ENCODE peak calls at places on chromosomes 12 and 14, in seven cellular contexts. E is ELR, J is HAP-1, K is IMR-90, T is glutamatergic neuron, Y is lung, A is spleen. U is an unnamed sample.
A peak's percentile ranks its signal among the peaks of the same experiment; 100 is the strongest.

GRCh38 chr12:68317047-68317667 is 15.0 kb downstream of the MDM1 start:
- DNase-seq in E (peak; percentile 72), J (peak; percentile 48), K (peak; percentile 68), A (no peak), T (no peak), Y (no peak), U (peak; percentile 20)

GRCh38 chr12:66942741-66943465 is 264.0 kb upstream of the GRIP1 start:
- DNase-seq in J (no peak), K (no peak), A (no peak), Y (no peak), E (peak; percentile 2), T (no peak), U (no peak)

GRCh38 chr12:65725376-65725775 is 98.9 kb upstream of the HMGA2 start:
- DNase-seq in E (peak; percentile 67), K (peak; percentile 46), T (no peak), A (no peak), Y (no peak), J (no peak), U (no peak)

GRCh38 chr12:58415716-58416115 is 474.3 kb downstream of the ATP23 start:
- DNase-seq in Y (no peak), E (no peak), K (no peak), J (peak; percentile 5), A (no peak), T (no peak), U (no peak)

GRCh38 chr12:52400906-52401305 is 5.2 kb downstream of the KRT82 start:
- DNase-seq in E (no peak), J (no peak), A (peak; percentile 52), T (no peak), Y (no peak), K (no peak), U (no peak)

GRCh38 chr12:28966049-28966778 is 182.9 kb upstream of the FAR2 start:
- DNase-seq in K (peak; percentile 20), J (no peak), T (no peak), Y (peak; percentile 59), E (no peak), A (no peak), U (no peak)

GRCh38 chr12:109994262-109995175 is 1.6 kb downstream of the GIT2 start:
- DNase-seq in Y (no peak), K (no peak), J (no peak), A (no peak), E (peak; percentile 57), T (no peak), U (no peak)

GRCh38 chr12:132094269-132094891 is 49.7 kb downstream of the DDX51 start:
- DNase-seq in K (no peak), A (no peak), Y (no peak), E (no peak), T (no peak), J (no peak), U (no peak)

GRCh38 chr12:100017056-100017455 is 32.3 kb upstream of the ANKS1B start:
- DNase-seq in J (no peak), E (no peak), Y (no peak), T (no peak), A (no peak), K (no peak), U (no peak)

GRCh38 chr12:7060353-7060954 is at the start of gene C1S:
- DNase-seq in J (no peak), A (no peak), T (no peak), K (peak; percentile 99), Y (peak; percentile 78), E (peak; percentile 92), U (no peak)

GRCh38 chr14:93926873-93927571 is at the start of gene FAM181A:
- DNase-seq in T (peak; percentile 37), J (no peak), Y (peak; percentile 43), E (no peak), A (no peak), K (no peak), U (no peak)

GRCh38 chr12:39623919-39624318 is 4.3 kb upstream of the ABCD2 start:
- DNase-seq in A (no peak), T (no peak), J (no peak), K (no peak), E (no peak), Y (no peak), U (no peak)

GRCh38 chr12:72274926-72275325 is 2.8 kb downstream of the TRHDE start:
- DNase-seq in T (no peak), A (no peak), Y (no peak), J (no peak), E (peak; percentile 58), K (peak; percentile 79), U (no peak)

GRCh38 chr12:68491204-68491960 is 119.3 kb upstream of the RAP1B start:
- DNase-seq in T (no peak), E (no peak), Y (no peak), A (no peak), J (no peak), K (no peak), U (no peak)

GRCh38 chr12:63098851-63099250 is 52.1 kb downstream of the AVPR1A start:
- DNase-seq in A (no peak), J (no peak), E (no peak), T (no peak), Y (no peak), K (no peak), U (no peak)

GRCh38 chr12:751192-751827 is 1.1 kb upstream of the WNK1 start:
- DNase-seq in E (peak; percentile 99), A (peak; percentile 98), Y (peak; percentile 91), J (peak; percentile 94), T (peak; percentile 92), K (peak; percentile 96), U (peak; percentile 62)

GRCh38 chr12:54587315-54587821 is 1.1 kb downstream of the PPP1R1A start:
- DNase-seq in A (no peak), K (no peak), T (peak; percentile 43), E (no peak), Y (no peak), J (no peak), U (no peak)

GRCh38 chr14:58298477-58298879 is at the start of gene ARID4A:
- DNase-seq in T (peak; percentile 74), J (peak; percentile 28), E (no peak), K (no peak), A (peak; percentile 94), Y (peak; percentile 92), U (peak; percentile 82)

GRCh38 chr12:15634010-15634676 is 155.0 kb downstream of the EPS8 start:
- DNase-seq in T (no peak), J (no peak), Y (no peak), A (no peak), E (peak; percentile 61), K (peak; percentile 70), U (no peak)

GRCh38 chr12:111453071-111453989 is 47.6 kb downstream of the SH2B3 start:
- DNase-seq in E (no peak), Y (peak; percentile 24), J (no peak), T (no peak), K (no peak), A (no peak), U (no peak)

GRCh38 chr14:54947230-54947629 is 44.6 kb upstream of the GCH1 start:
- DNase-seq in T (no peak), A (no peak), K (no peak), J (no peak), Y (no peak), E (no peak), U (no peak)

U was measured in T follicular helper cell.